ENCODE peak calls at places on chromosomes 5 and 9, in seven cellular contexts. One of them, this sample, is unnamed.

GRCh38 chr9:131668439-131669233 is 71.2 kb downstream of the RAPGEF1 start:
- DNase-seq in AG09319: no peak
- DNase-seq in lung: no peak
- DNase-seq in WTC11: no peak
- DNase-seq in heart left ventricle: peak; percentile 47
- DNase-seq in WERI-Rb-1: no peak
- DNase-seq in GM10248: peak; percentile 73
- DNase-seq in this sample: no peak

GRCh38 chr9:109787735-109788134 is 7.7 kb downstream of the PALM2AKAP2 start:
- DNase-seq in lung: no peak
- DNase-seq in AG09319: no peak
- DNase-seq in WERI-Rb-1: no peak
- DNase-seq in heart left ventricle: no peak
- DNase-seq in GM10248: no peak
- DNase-seq in WTC11: no peak
- DNase-seq in this sample: no peak

GRCh38 chr5:53472720-53473510 is 7.5 kb upstream of the FST start:
- DNase-seq in WERI-Rb-1: no peak
- DNase-seq in lung: no peak
- DNase-seq in AG09319: no peak
- DNase-seq in WTC11: no peak
- DNase-seq in heart left ventricle: no peak
- DNase-seq in GM10248: no peak
- DNase-seq in this sample: no peak

GRCh38 chr9:128091571-128091970 is 23.5 kb downstream of the SLC25A25 start:
- DNase-seq in GM10248: no peak
- DNase-seq in WERI-Rb-1: no peak
- DNase-seq in heart left ventricle: no peak
- DNase-seq in AG09319: no peak
- DNase-seq in WTC11: no peak
- DNase-seq in lung: no peak
- DNase-seq in this sample: no peak

GRCh38 chr9:13550519-13550918 is 271.0 kb upstream of the MPDZ start:
- DNase-seq in AG09319: no peak
- DNase-seq in lung: no peak
- DNase-seq in WTC11: no peak
- DNase-seq in WERI-Rb-1: no peak
- DNase-seq in GM10248: no peak
- DNase-seq in heart left ventricle: no peak
- DNase-seq in this sample: no peak

GRCh38 chr9:97710356-97711222 is 13.4 kb upstream of the XPA start:
- DNase-seq in WERI-Rb-1: peak; percentile 56
- DNase-seq in WTC11: peak; percentile 34
- DNase-seq in AG09319: peak; percentile 37
- DNase-seq in heart left ventricle: no peak
- DNase-seq in GM10248: peak; percentile 81
- DNase-seq in lung: peak; percentile 55
- DNase-seq in this sample: peak; percentile 27

GRCh38 chr9:116149844-116150243 is 3.7 kb upstream of the PAPPA start:
- DNase-seq in WTC11: peak; percentile 63
- DNase-seq in heart left ventricle: no peak
- DNase-seq in AG09319: no peak
- DNase-seq in lung: peak; percentile 34
- DNase-seq in WERI-Rb-1: peak; percentile 70
- DNase-seq in GM10248: peak; percentile 24
- DNase-seq in this sample: peak; percentile 45

GRCh38 chr9:70480405-70480980 is 66.0 kb upstream of the KLF9 start:
- DNase-seq in WTC11: no peak
- DNase-seq in AG09319: peak; percentile 70
- DNase-seq in heart left ventricle: peak; percentile 95
- DNase-seq in WERI-Rb-1: peak; percentile 66
- DNase-seq in GM10248: no peak
- DNase-seq in lung: peak; percentile 75
- DNase-seq in this sample: no peak

GRCh38 chr5:99694884-99695283 is 766.1 kb upstream of the CHD1 start:
- DNase-seq in AG09319: no peak
- DNase-seq in WERI-Rb-1: no peak
- DNase-seq in heart left ventricle: no peak
- DNase-seq in lung: no peak
- DNase-seq in GM10248: no peak
- DNase-seq in WTC11: no peak
- DNase-seq in this sample: no peak

GRCh38 chr9:131739988-131740648 is at the start of gene RAPGEF1:
- DNase-seq in AG09319: no peak
- DNase-seq in lung: peak; percentile 77
- DNase-seq in WTC11: peak; percentile 74
- DNase-seq in GM10248: peak; percentile 85
- DNase-seq in heart left ventricle: peak; percentile 76
- DNase-seq in WERI-Rb-1: peak; percentile 77
- DNase-seq in this sample: peak; percentile 85

GRCh38 chr9:121774715-121775613 is 123.5 kb downstream of the DAB2IP start:
- DNase-seq in AG09319: no peak
- DNase-seq in heart left ventricle: peak; percentile 26
- DNase-seq in GM10248: no peak
- DNase-seq in WERI-Rb-1: no peak
- DNase-seq in lung: no peak
- DNase-seq in WTC11: no peak
- DNase-seq in this sample: no peak

GRCh38 chr9:121773954-121774714 is 122.7 kb downstream of the DAB2IP start:
- DNase-seq in GM10248: no peak
- DNase-seq in AG09319: no peak
- DNase-seq in WTC11: no peak
- DNase-seq in heart left ventricle: peak; percentile 16
- DNase-seq in WERI-Rb-1: no peak
- DNase-seq in lung: no peak
- DNase-seq in this sample: no peak

GRCh38 chr9:121776739-121777637 is 125.6 kb downstream of the DAB2IP start:
- DNase-seq in WTC11: peak; percentile 3
- DNase-seq in AG09319: no peak
- DNase-seq in heart left ventricle: no peak
- DNase-seq in GM10248: no peak
- DNase-seq in lung: no peak
- DNase-seq in WERI-Rb-1: no peak
- DNase-seq in this sample: no peak

GRCh38 chr9:121778252-121779225 is 127.1 kb downstream of the DAB2IP start:
- DNase-seq in heart left ventricle: peak; percentile 30
- DNase-seq in GM10248: no peak
- DNase-seq in AG09319: no peak
- DNase-seq in WTC11: no peak
- DNase-seq in lung: no peak
- DNase-seq in WERI-Rb-1: no peak
- DNase-seq in this sample: no peak

DNA sequence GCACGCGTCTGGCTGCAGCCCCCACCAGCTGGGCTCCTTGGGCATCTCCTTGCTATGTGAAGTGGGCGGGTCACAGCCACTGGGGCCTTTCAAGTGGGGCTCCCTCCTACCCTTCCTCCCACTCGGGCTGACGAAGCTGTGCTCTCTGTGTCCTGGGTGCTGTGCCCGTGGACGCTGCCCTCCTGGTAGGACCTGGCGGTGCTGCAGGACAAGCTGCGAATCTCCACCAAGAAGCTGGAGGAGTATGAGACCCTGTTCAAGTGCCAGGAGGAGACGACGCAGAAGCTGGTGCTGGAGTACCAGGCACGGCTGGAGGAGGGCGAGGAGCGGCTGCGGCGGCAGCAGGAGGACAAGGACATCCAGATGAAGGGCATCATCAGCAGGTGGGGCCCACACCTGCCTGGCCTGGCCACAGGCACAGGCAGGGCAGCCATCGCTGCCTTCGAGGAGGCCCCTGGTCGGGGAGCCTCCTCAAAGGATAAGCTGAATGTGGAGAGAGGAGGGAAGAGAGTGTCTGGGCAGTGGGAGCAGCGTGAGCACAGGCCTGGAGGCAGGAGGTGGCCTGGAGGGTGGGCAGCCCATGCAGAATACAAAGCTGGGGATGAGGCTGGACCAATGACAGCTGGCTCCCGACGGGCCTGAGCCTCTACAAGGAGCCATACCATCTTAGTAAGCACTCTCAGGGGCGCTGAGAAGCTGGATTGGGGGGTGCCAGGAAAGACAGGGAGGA is 124.7 kb downstream of the DAB2IP start:
- DNase-seq in GM10248: no peak
- DNase-seq in lung: no peak
- DNase-seq in heart left ventricle: peak; percentile 21
- DNase-seq in AG09319: no peak
- DNase-seq in WTC11: no peak
- DNase-seq in WERI-Rb-1: no peak
- DNase-seq in this sample: no peak
- TF ChIP-seq CTCF in GM10248: no peak
- TF ChIP-seq CTCF in lung: no peak
- TF ChIP-seq CTCF in heart left ventricle: no peak
- TF ChIP-seq CTCF in AG09319: no peak
- TF ChIP-seq CTCF in WTC11: no peak
- TF ChIP-seq CTCF in WERI-Rb-1: no peak
- TF ChIP-seq CTCF in this sample: no peak

DNA sequence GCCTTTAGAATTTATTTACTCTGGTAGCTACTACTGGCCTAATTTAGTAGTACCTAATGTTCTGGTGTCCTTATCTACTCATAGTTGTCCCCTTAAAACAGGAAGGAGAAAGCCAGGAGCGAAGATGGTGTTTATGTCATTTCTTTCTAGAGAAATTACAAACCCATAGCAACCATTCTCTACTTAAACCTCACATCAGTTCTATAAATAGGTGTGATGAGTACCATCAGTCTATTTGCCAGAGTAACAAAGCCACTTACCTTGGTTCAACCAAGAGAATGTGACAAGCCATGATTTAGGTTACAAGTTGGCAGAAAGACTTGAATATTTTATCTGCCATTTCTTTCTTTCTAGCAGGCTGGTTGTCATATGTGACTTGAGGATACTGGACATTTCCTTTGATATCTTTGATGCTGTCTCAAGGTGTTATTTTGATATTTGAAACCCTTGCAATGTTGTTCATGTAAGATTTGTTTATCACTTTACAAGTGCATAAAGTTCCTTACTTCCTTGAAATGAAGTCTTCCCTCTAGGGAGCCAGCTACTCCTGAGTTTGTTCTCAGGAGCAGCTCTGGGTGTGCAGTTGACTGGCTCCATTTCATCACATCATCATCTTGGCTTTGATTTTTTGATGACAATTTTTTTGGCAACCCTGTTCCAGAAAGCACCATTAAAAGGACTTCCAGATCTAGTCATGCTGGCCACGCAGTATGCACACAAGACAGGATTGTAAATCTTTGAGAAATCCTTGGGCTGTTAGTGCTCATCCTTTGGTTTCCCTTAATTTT is 286.8 kb downstream of the ARHGAP26 start:
- DNase-seq in lung: no peak
- DNase-seq in AG09319: no peak
- DNase-seq in WERI-Rb-1: no peak
- DNase-seq in WTC11: no peak
- DNase-seq in GM10248: peak; percentile 23
- DNase-seq in heart left ventricle: no peak
- DNase-seq in this sample: no peak
- TF ChIP-seq CTCF in lung: no peak
- TF ChIP-seq CTCF in AG09319: no peak
- TF ChIP-seq CTCF in WERI-Rb-1: no peak
- TF ChIP-seq CTCF in WTC11: no peak
- TF ChIP-seq CTCF in GM10248: no peak
- TF ChIP-seq CTCF in heart left ventricle: no peak
- TF ChIP-seq CTCF in this sample: no peak

DNA sequence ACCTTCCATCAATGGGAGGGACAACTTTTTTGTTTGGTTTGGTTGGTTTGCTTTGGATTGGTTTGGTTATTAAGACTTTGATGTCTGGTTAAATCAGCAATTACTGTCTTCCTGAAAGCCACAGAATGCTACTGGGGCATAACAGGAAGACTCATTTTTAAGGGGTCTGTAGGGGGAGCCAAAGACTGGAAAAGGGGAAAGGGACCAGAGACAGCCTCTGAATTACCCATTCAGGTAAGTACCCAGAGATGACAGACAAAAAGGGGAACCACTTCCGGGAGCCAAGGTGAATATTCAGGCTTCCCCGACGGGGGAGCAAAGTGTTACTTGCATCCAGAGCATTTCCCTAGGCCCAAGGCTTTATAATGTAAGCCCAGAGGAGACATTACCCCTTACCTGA is 4.6 kb upstream of the FEM1C start:
- DNase-seq in WTC11: peak; percentile 51
- DNase-seq in heart left ventricle: no peak
- DNase-seq in GM10248: peak; percentile 58
- DNase-seq in lung: no peak
- DNase-seq in WERI-Rb-1: peak; percentile 16
- DNase-seq in AG09319: no peak
- DNase-seq in this sample: no peak
- TF ChIP-seq CTCF in WTC11: peak; percentile 41
- TF ChIP-seq CTCF in heart left ventricle: no peak
- TF ChIP-seq CTCF in GM10248: peak; percentile 42
- TF ChIP-seq CTCF in lung: no peak
- TF ChIP-seq CTCF in WERI-Rb-1: peak; percentile 21
- TF ChIP-seq CTCF in AG09319: no peak
- TF ChIP-seq CTCF in this sample: peak; percentile 38

DNA sequence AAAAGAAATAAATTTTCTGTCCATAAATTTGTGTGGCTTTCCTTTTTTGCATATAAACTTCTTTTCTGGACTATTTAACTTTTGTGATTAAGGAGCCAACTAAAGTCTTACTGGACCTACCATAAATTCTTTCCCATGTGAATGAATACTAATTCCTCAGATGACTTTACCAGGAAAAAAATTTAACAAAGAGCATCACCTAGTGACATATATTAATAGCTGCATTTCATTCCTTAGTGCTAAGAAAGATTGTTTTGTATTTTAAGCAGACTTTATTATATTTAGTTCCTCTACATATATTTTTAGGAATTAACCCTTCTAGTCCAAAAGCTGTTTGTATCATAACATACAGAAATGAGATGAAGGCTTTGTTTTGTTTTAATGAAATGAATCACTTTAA is 64.4 kb downstream of the C9orf85 start:
- DNase-seq in lung: no peak
- DNase-seq in WTC11: no peak
- DNase-seq in heart left ventricle: no peak
- DNase-seq in WERI-Rb-1: no peak
- DNase-seq in AG09319: no peak
- DNase-seq in GM10248: no peak
- DNase-seq in this sample: no peak
- TF ChIP-seq CTCF in lung: no peak
- TF ChIP-seq CTCF in WTC11: no peak
- TF ChIP-seq CTCF in heart left ventricle: no peak
- TF ChIP-seq CTCF in WERI-Rb-1: no peak
- TF ChIP-seq CTCF in AG09319: peak; percentile 17
- TF ChIP-seq CTCF in GM10248: peak; percentile 23
- TF ChIP-seq CTCF in this sample: no peak

GRCh38 chr9:126947529-126947928 is 32.9 kb downstream of the RALGPS1 start:
- DNase-seq in heart left ventricle: no peak
- DNase-seq in GM10248: no peak
- DNase-seq in AG09319: no peak
- DNase-seq in lung: no peak
- DNase-seq in WTC11: peak; percentile 54
- DNase-seq in WERI-Rb-1: peak; percentile 55
- DNase-seq in this sample: no peak
- TF ChIP-seq CTCF in heart left ventricle: peak; percentile 11
- TF ChIP-seq CTCF in GM10248: peak; percentile 20
- TF ChIP-seq CTCF in AG09319: no peak
- TF ChIP-seq CTCF in lung: no peak
- TF ChIP-seq CTCF in WTC11: no peak
- TF ChIP-seq CTCF in WERI-Rb-1: peak; percentile 62
- TF ChIP-seq CTCF in this sample: no peak

This sample was measured in neural crest cell.